ENCODE peak calls at places on chromosomes 4 and X, in nine cellular contexts. M is H54; E is Caki2; T is NCI-H1436; Y is caudate nucleus; Z is stimulated activated CD4-positive, alpha-beta T cell treated with anti-CD3 and anti-CD28 coated beads, Interleukin-12 subunit alpha, Interleukin-12 subunit beta, amount 100 ng/mL, for 4 hours; S is activated CD8-positive, alpha-beta memory T cell treated with anti-CD3 and anti-CD28 coated beads, Interleukin-2, amount 10 ng/mL, durations not matched to agents 7 days and 5 days; Q is PC-3; F is NCI-H2029. X is an unnamed sample.

GRCh38 chr4:163665521-163666334 is 171.2 kb downstream of the TMA16 start:
- DNase-seq in Q (no peak), Z (no peak), M (no peak), E (no peak), S (no peak), T (no peak), F (no peak), Y (no peak), X (no peak)

GRCh38 chr4:156961241-156962068 is 10.1 kb downstream of the PDGFC start:
- DNase-seq in S (no peak), Q (no peak), Z (no peak), F (no peak), M (no peak), Y (no peak), T (no peak), E (peak; percentile 78), X (no peak)

GRCh38 chrX:10741003-10741402 is 120.6 kb upstream of the MID1 start:
- DNase-seq in Z (no peak), Y (no peak), Q (no peak), T (no peak), F (no peak), M (no peak), E (no peak), S (no peak), X (no peak)

GRCh38 chr4:2790583-2791517 is 2.0 kb upstream of the SH3BP2 start:
- DNase-seq in M (no peak), S (peak; percentile 41), E (no peak), Z (no peak), T (no peak), F (no peak), Q (no peak), Y (no peak), X (peak; percentile 83)

GRCh38 chrX:24945009-24945408 is 70.8 kb downstream of the ARX start:
- DNase-seq in T (no peak), Y (no peak), S (no peak), F (no peak), E (no peak), Q (no peak), Z (no peak), M (no peak), X (no peak)

GRCh38 chr4:41359069-41359769 is 102.5 kb downstream of the UCHL1 start:
- DNase-seq in Y (no peak), M (no peak), F (peak; percentile 95), S (no peak), Z (no peak), T (peak; percentile 47), Q (no peak), E (peak; percentile 92), X (peak; percentile 83)

GRCh38 chr4:8724436-8725070 is 132.0 kb downstream of the CPZ start:
- DNase-seq in Y (no peak), S (no peak), M (no peak), Z (no peak), Q (no peak), F (no peak), T (no peak), E (no peak), X (no peak)

GRCh38 chr4:168449740-168450442 is 30.4 kb downstream of the DDX60L start:
- DNase-seq in F (no peak), E (peak; percentile 51), Y (no peak), T (no peak), S (peak; percentile 62), M (no peak), Q (peak; percentile 84), Z (no peak), X (no peak)

GRCh38 chr4:948101-948935 is 16.1 kb downstream of the TMEM175 start:
- DNase-seq in Z (no peak), Y (no peak), M (no peak), E (no peak), F (no peak), T (no peak), S (no peak), Q (no peak), X (peak; percentile 66)

GRCh38 chrX:39907964-39908616 is 189.7 kb downstream of the BCOR start:
- DNase-seq in T (no peak), Y (no peak), M (peak; percentile 49), Q (peak; percentile 94), Z (no peak), F (no peak), S (no peak), E (peak; percentile 91), X (peak; percentile 95)

GRCh38 chr4:185587444-185588161 is 52.3 kb upstream of the PDLIM3 start:
- DNase-seq in F (no peak), M (no peak), Q (no peak), Y (peak; percentile 21), E (no peak), S (peak; percentile 52), Z (peak; percentile 65), T (no peak), X (no peak)

GRCh38 chrX:130124577-130124976 is 14.3 kb upstream of the ELF4 start:
- DNase-seq in S (no peak), Z (no peak), E (no peak), F (no peak), T (no peak), Q (no peak), Y (no peak), M (no peak), X (no peak)

GRCh38 chr4:184732126-184732525 is 1.8 kb downstream of the CENPU start:
- DNase-seq in F (peak; percentile 62), M (no peak), S (no peak), E (no peak), Z (no peak), Y (no peak), Q (peak; percentile 91), T (peak; percentile 39), X (no peak)

GRCh38 chr4:185395255-185395955 is at the start of gene LRP2BP:
- DNase-seq in T (no peak), M (no peak), Z (no peak), Q (peak; percentile 18), F (no peak), S (no peak), E (no peak), Y (no peak), X (peak; percentile 18)

GRCh38 chr4:148922497-148922896 is 480.3 kb upstream of the NR3C2 start:
- DNase-seq in F (no peak), Y (no peak), E (no peak), T (no peak), S (no peak), Z (no peak), Q (no peak), M (no peak), X (no peak)

GRCh38 chr4:2829933-2830451 is 13.7 kb upstream of the ADD1 start:
- DNase-seq in S (no peak), M (no peak), E (no peak), T (no peak), Q (no peak), Z (no peak), F (no peak), Y (no peak), X (peak; percentile 65)

GRCh38 chr4:168540865-168541607 is 44.2 kb downstream of the PALLD start:
- DNase-seq in E (no peak), T (peak; percentile 5), M (no peak), Y (no peak), Q (peak; percentile 37), S (no peak), Z (no peak), F (no peak), X (peak; percentile 34)

GRCh38 chrX:9566150-9566621 is 101.3 kb downstream of the TBL1X start:
- DNase-seq in M (peak; percentile 5), Z (no peak), S (peak; percentile 41), E (peak; percentile 84), F (peak; percentile 6), Q (peak; percentile 92), Y (peak; percentile 6), T (no peak), X (peak; percentile 93)

GRCh38 chr4:12409507-12410190 is 981.0 kb upstream of the HS3ST1 start:
- DNase-seq in S (no peak), E (peak; percentile 70), F (no peak), Z (no peak), Y (no peak), M (peak; percentile 0), T (no peak), Q (peak; percentile 50), X (no peak)

GRCh38 chr4:39342731-39343130 is 23.4 kb downstream of the RFC1 start:
- DNase-seq in Y (no peak), F (no peak), M (no peak), S (no peak), Z (no peak), T (no peak), E (no peak), Q (no peak), X (no peak)

GRCh38 chrX:26032141-26032917 is 105.8 kb upstream of the MAGEB18 start:
- DNase-seq in Q (no peak), M (no peak), E (no peak), F (no peak), T (no peak), Y (no peak), Z (no peak), S (no peak), X (no peak)

GRCh38 chrX:80578518-80579105 is 158.4 kb downstream of the TENT5D start:
- DNase-seq in Z (no peak), S (no peak), E (peak; percentile 3), Y (no peak), T (no peak), F (no peak), Q (peak; percentile 55), M (peak; percentile 3), X (peak; percentile 71)

GRCh38 chrX:701673-702072 is 71.1 kb downstream of the SHOX start:
- DNase-seq in S (no peak), Y (no peak), F (no peak), E (no peak), Q (no peak), T (no peak), M (no peak), Z (no peak), X (no peak)

GRCh38 chr4:100986360-100986868 is 360.9 kb downstream of the PPP3CA start:
- DNase-seq in S (no peak), M (no peak), T (no peak), Y (no peak), F (no peak), E (peak; percentile 2), Q (no peak), Z (no peak), X (no peak)

GRCh38 chr4:152565338-152565737 is 29.4 kb upstream of the FBXW7 start:
- DNase-seq in T (no peak), Z (no peak), S (no peak), M (no peak), F (no peak), Q (no peak), Y (no peak), E (no peak), X (no peak)

GRCh38 chr4:156497486-156497885 is 474.1 kb downstream of the PDGFC start:
- DNase-seq in M (no peak), Z (no peak), Y (no peak), Q (no peak), F (no peak), T (no peak), E (no peak), S (no peak), X (no peak)

X was measured in osteoblast.